ENCODE peak calls at places on chromosomes 12 and 14, in nine cellular contexts. Y, G, Z, C, U, T, B, L and S are unnamed samples.
A peak's percentile ranks its signal among the peaks of the same experiment; 100 is the strongest.

GRCh38 chr12:67666605-67667004 is 18.1 kb downstream of the DYRK2 start:
- DNase-seq in Y (no peak), G (no peak), Z (no peak), C (no peak), U (no peak), T (no peak), B (no peak), L (no peak), S (no peak)

GRCh38 chr14:90434370-90435020 is 37.7 kb downstream of the CALM1 start:
- DNase-seq in Y (no peak), G (no peak), Z (no peak), C (no peak), U (no peak), T (no peak), B (no peak), L (no peak), S (no peak)

GRCh38 chr12:102419094-102419764 is 61.1 kb downstream of the IGF1 start:
- DNase-seq in Y (no peak), G (no peak), Z (no peak), C (no peak), U (no peak), T (no peak), B (no peak), L (no peak), S (no peak)

GRCh38 chr12:7017870-7018349 is 366 bp downstream of the LPCAT3 start:
- DNase-seq in Y (no peak), G (no peak), Z (no peak), C (no peak), U (peak; percentile 76), T (no peak), B (no peak), L (peak; percentile 20), S (peak; percentile 55)

GRCh38 chr14:75910048-75910447 is 71.7 kb downstream of the TGFB3 start:
- DNase-seq in Y (no peak), G (no peak), Z (no peak), C (no peak), U (no peak), T (no peak), B (no peak), L (no peak), S (no peak)

GRCh38 chr14:53715390-53715730 is 241.3 kb downstream of the BMP4 start:
- DNase-seq in Y (no peak), G (no peak), Z (no peak), C (no peak), U (no peak), T (no peak), B (no peak), L (no peak), S (no peak)

GRCh38 chr12:52903855-52904508 is 894 bp downstream of the KRT8 start:
- DNase-seq in Y (peak; percentile 50), G (peak; percentile 71), Z (no peak), C (peak; percentile 88), U (peak; percentile 51), T (peak; percentile 81), B (peak; percentile 91), L (no peak), S (no peak)

GRCh38 chr12:68113644-68114043 is 45.9 kb downstream of the IFNG start:
- DNase-seq in Y (no peak), G (no peak), Z (peak; percentile 46), C (no peak), U (peak; percentile 18), T (peak; percentile 72), B (peak; percentile 89), L (no peak), S (no peak)

GRCh38 chr14:81247271-81247766 is 26.6 kb upstream of the GTF2A1 start:
- DNase-seq in Y (no peak), G (no peak), Z (no peak), C (peak; percentile 29), U (peak; percentile 34), T (no peak), B (no peak), L (no peak), S (no peak)

GRCh38 chr14:80498533-80498932 is 287.2 kb upstream of the DIO2 start:
- DNase-seq in Y (no peak), G (no peak), Z (no peak), C (no peak), U (no peak), T (no peak), B (no peak), L (no peak), S (no peak)

GRCh38 chr14:91177073-91177796 is 63.4 kb downstream of the DGLUCY start:
- DNase-seq in Y (peak; percentile 46), G (peak; percentile 67), Z (peak; percentile 52), C (peak; percentile 19), U (peak; percentile 30), T (peak; percentile 48), B (peak; percentile 79), L (peak; percentile 56), S (no peak)

GRCh38 chr14:105315211-105315721 is 718 bp downstream of the PACS2 start:
- DNase-seq in Y (no peak), G (peak; percentile 65), Z (peak; percentile 45), C (peak; percentile 44), U (no peak), T (peak; percentile 57), B (peak; percentile 83), L (no peak), S (no peak)

GRCh38 chr12:120709976-120710804 is at the start of gene UNC119B:
- DNase-seq in Y (peak; percentile 70), G (peak; percentile 85), Z (peak; percentile 67), C (peak; percentile 54), U (peak; percentile 69), T (peak; percentile 89), B (peak; percentile 93), L (peak; percentile 60), S (peak; percentile 63)

GRCh38 chr12:4133029-4133428 is 140.5 kb upstream of the CCND2 start:
- DNase-seq in Y (no peak), G (no peak), Z (no peak), C (no peak), U (no peak), T (no peak), B (peak; percentile 45), L (no peak), S (no peak)

GRCh38 chr14:54207991-54208520 is 188.8 kb upstream of the CDKN3 start:
- DNase-seq in Y (no peak), G (no peak), Z (no peak), C (no peak), U (no peak), T (no peak), B (no peak), L (no peak), S (no peak)

GRCh38 chr12:32390572-32391219 is 8.7 kb upstream of the FGD4 start:
- DNase-seq in Y (no peak), G (peak; percentile 81), Z (no peak), C (peak; percentile 35), U (no peak), T (no peak), B (peak; percentile 53), L (no peak), S (no peak)

GRCh38 chr12:54039417-54040147 is 6.7 kb downstream of the HOXC5 start:
- DNase-seq in Y (no peak), G (no peak), Z (no peak), C (no peak), U (peak; percentile 58), T (no peak), B (no peak), L (peak; percentile 43), S (no peak)

GRCh38 chr12:110702081-110702480 is 13.2 kb upstream of the HVCN1 start:
- DNase-seq in Y (no peak), G (no peak), Z (no peak), C (no peak), U (no peak), T (no peak), B (no peak), L (no peak), S (no peak)

GRCh38 chr12:120940799-120941198 is 36.6 kb upstream of the SPPL3 start:
- DNase-seq in Y (no peak), G (no peak), Z (no peak), C (no peak), U (no peak), T (no peak), B (no peak), L (no peak), S (no peak)

GRCh38 chr12:51441583-51441982 is 17.0 kb downstream of the SLC4A8 start:
- DNase-seq in Y (no peak), G (no peak), Z (no peak), C (no peak), U (no peak), T (no peak), B (no peak), L (no peak), S (no peak)

GRCh38 chr12:66140726-66141125 is 10.2 kb upstream of the LLPH start:
- DNase-seq in Y (no peak), G (no peak), Z (no peak), C (no peak), U (no peak), T (no peak), B (no peak), L (no peak), S (no peak)
- H3K27ac ChIP-seq in Y (no peak overlapping the region), G (no peak overlapping the region), Z (no peak overlapping the region), C (no peak overlapping the region), U (no peak overlapping the region), T (no peak overlapping the region), B (no peak overlapping the region), L (no peak overlapping the region), S (no peak overlapping the region)

DNA sequence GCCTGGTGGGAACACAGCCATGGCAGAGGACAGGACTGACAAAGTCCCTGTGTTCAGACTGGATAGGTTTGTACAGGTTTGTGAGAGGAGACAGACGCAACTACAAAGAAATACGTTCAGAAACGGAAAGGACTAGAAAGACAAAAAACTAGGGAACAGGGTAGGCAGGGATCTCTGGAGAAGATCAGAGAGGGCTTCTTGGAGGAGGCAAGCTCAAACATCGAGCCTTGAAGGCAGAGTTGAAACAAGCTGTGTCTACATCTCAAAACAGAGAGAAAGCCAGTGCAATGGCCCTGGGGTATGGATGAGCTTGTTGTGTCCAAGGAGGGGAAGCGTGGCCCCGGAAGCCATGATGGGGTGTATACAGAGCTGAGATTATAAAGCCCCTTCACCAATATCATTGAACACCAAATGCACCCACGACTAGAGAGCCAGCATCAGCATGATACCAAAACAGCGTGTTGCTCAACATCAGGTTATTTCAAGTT is 89.6 kb upstream of the NCOR2 start:
- DNase-seq in Y (no peak), G (no peak), Z (no peak), C (no peak), U (no peak), T (no peak), B (no peak), L (no peak), S (no peak)
- H3K27ac ChIP-seq in Y (no peak overlapping the region), G (no peak overlapping the region), Z (peak overlapping the region; percentile 99), C (no peak overlapping the region), U (no peak overlapping the region), T (no peak overlapping the region), B (no peak overlapping the region), L (peak overlapping the region; percentile 82), S (peak overlapping the region; percentile 95)

GRCh38 chr12:106291342-106291741 is 11.2 kb upstream of the TCP11L2 start:
- DNase-seq in Y (no peak), G (no peak), Z (no peak), C (no peak), U (no peak), T (no peak), B (no peak), L (no peak), S (no peak)
- H3K27ac ChIP-seq in Y (no peak overlapping the region), G (no peak overlapping the region), Z (no peak overlapping the region), C (no peak overlapping the region), U (no peak overlapping the region), T (no peak overlapping the region), B (no peak overlapping the region), L (no peak overlapping the region), S (no peak overlapping the region)

GRCh38 chr14:61304678-61305077 is 16.7 kb upstream of the PRKCH start:
- DNase-seq in Y (no peak), G (no peak), Z (no peak), C (no peak), U (no peak), T (no peak), B (no peak), L (no peak), S (no peak)

GRCh38 chr14:61308198-61308597 is 13.2 kb upstream of the PRKCH start:
- DNase-seq in Y (no peak), G (no peak), Z (no peak), C (no peak), U (no peak), T (no peak), B (no peak), L (no peak), S (no peak)
- H3K27ac ChIP-seq in Y (peak overlapping the region; percentile 63), G (peak overlapping the region; percentile 55), Z (no peak overlapping the region), C (no peak overlapping the region), U (no peak overlapping the region), T (no peak overlapping the region), B (no peak overlapping the region), L (no peak overlapping the region), S (no peak overlapping the region)